ENCODE peak calls at places on chromosome 10, in six cellular contexts. Z is stimulated activated CD8-positive, alpha-beta memory T cell treated with anti-CD3 and anti-CD28 coated beads, Interleukin-2, amount 100 ng/mL, for 48 hours; F is HT-29; V is stimulated activated CD4-positive, alpha-beta T cell treated with anti-CD3 and anti-CD28 coated beads, TNF-alpha, amount 100 ng/mL, for 48 hours; Y is GM12891; W is EH. D is an unnamed sample.

GRCh38 chr10:77970869-77971803 is 44.6 kb upstream of the DLG5 start:
- DNase-seq in F (no peak), Y (no peak), Z (no peak), V (no peak), W (peak), D (peak)

GRCh38 chr10:104099941-104100340 is 14.3 kb upstream of the COL17A1 start:
- DNase-seq in F (no peak), Z (no peak), W (peak), Y (no peak), V (no peak), D (no peak)

GRCh38 chr10:14186245-14186644 is 144.5 kb downstream of the FRMD4A start:
- DNase-seq in V (no peak), F (peak), Z (no peak), Y (no peak), W (peak), D (no peak)

GRCh38 chr10:110530131-110530831 is 32.6 kb downstream of the DUSP5 start:
- DNase-seq in W (peak), Y (no peak), F (peak), V (no peak), Z (no peak), D (no peak)

GRCh38 chr10:12704488-12704887 is 297.0 kb downstream of the CCDC3 start:
- DNase-seq in F (no peak), Y (no peak), Z (no peak), W (no peak), V (no peak), D (no peak)

GRCh38 chr10:613217-613616 is 76.3 kb downstream of the DIP2C start:
- DNase-seq in Y (no peak), Z (no peak), F (peak), V (no peak), W (no peak), D (no peak)

GRCh38 chr10:101011517-101012423 is 12.2 kb downstream of the LZTS2 start:
- DNase-seq in W (peak), V (no peak), F (peak), Z (no peak), Y (no peak), D (no peak)

GRCh38 chr10:46559231-46559671 is 2.8 kb upstream of the GPRIN2 start:
- DNase-seq in Z (no peak), W (no peak), F (no peak), V (no peak), Y (no peak), D (no peak)

GRCh38 chr10:125646311-125646710 is 36.7 kb downstream of the TEX36 start:
- DNase-seq in F (no peak), V (no peak), Y (no peak), W (no peak), Z (no peak), D (no peak)

GRCh38 chr10:130018253-130018652 is 54.2 kb upstream of the EBF3 start:
- DNase-seq in Z (no peak), Y (no peak), V (no peak), W (peak), F (peak), D (no peak)

GRCh38 chr10:104076743-104077160 is 8.9 kb downstream of the COL17A1 start:
- DNase-seq in F (no peak), W (peak), Y (no peak), V (no peak), Z (no peak), D (no peak)

GRCh38 chr10:123150229-123150985 is 2.5 kb downstream of the HMX2 start:
- DNase-seq in Y (no peak), W (no peak), V (no peak), F (peak), Z (no peak), D (no peak)

GRCh38 chr10:129768437-129769355 is 195.4 kb downstream of the EBF3 start:
- DNase-seq in W (no peak), Y (no peak), F (no peak), V (no peak), Z (no peak), D (no peak)

GRCh38 chr10:72889391-72889831 is 4.1 kb upstream of the OIT3 start:
- DNase-seq in F (no peak), W (peak), Y (no peak), V (no peak), Z (no peak), D (no peak)